ENCODE peak calls at places on chromosomes 1 and 21, in seven cellular contexts. T is transverse colon, R is stomach, X is H1, K is fibroblast of lung, Z is neural progenitor cell, L is body of pancreas. B is an unnamed sample.

GRCh38 chr1:104636581-104636980 is 886.9 kb downstream of the AMY1C start:
- DNase-seq in T (no peak), R (no peak), X (no peak), K (no peak), Z (no peak), L (no peak), B (no peak)

GRCh38 chr1:240092301-240093119 is 827 bp downstream of the FMN2 start:
- DNase-seq in T (peak; percentile 9), R (no peak), X (no peak), K (peak; percentile 65), Z (peak; percentile 70), L (no peak), B (peak; percentile 60)

GRCh38 chr1:186152227-186152944 is 222.7 kb downstream of the TPR start:
- DNase-seq in T (no peak), R (no peak), X (no peak), K (peak; percentile 46), Z (peak; percentile 3), L (no peak), B (peak; percentile 55)

GRCh38 chr1:23589506-23589872 is 30.2 kb upstream of the ID3 start:
- DNase-seq in T (no peak), R (no peak), X (no peak), K (no peak), Z (peak; percentile 38), L (no peak), B (no peak)

GRCh38 chr1:183822081-183822611 is 17.2 kb downstream of the RGL1 start:
- DNase-seq in T (no peak), R (no peak), X (no peak), K (no peak), Z (no peak), L (no peak), B (no peak)

GRCh38 chr1:34695580-34695979 is 59.3 kb upstream of the GJB5 start:
- DNase-seq in T (no peak), R (no peak), X (no peak), K (no peak), Z (no peak), L (no peak), B (no peak)

GRCh38 chr1:164263540-164263939 is 295.4 kb upstream of the PBX1 start:
- DNase-seq in T (no peak), R (no peak), X (no peak), K (no peak), Z (no peak), L (no peak), B (no peak)

GRCh38 chr1:184684285-184685077 is 70.2 kb downstream of the EDEM3 start:
- DNase-seq in T (peak; percentile 14), R (peak; percentile 50), X (no peak), K (peak; percentile 44), Z (no peak), L (peak; percentile 14), B (no peak)

GRCh38 chr1:201683397-201683796 is 144.5 kb downstream of the NAV1 start:
- DNase-seq in T (no peak), R (no peak), X (no peak), K (no peak), Z (no peak), L (no peak), B (no peak)

GRCh38 chr21:37829447-37829846 is 86.8 kb downstream of the KCNJ6 start:
- DNase-seq in T (peak; percentile 76), R (peak; percentile 50), X (no peak), K (peak; percentile 66), Z (no peak), L (peak; percentile 26), B (peak; percentile 58)

GRCh38 chr1:237041795-237042466 is at the start of gene RYR2:
- DNase-seq in T (no peak), R (no peak), X (peak; percentile 70), K (peak; percentile 12), Z (peak; percentile 94), L (peak; percentile 28), B (peak; percentile 70)
- TF ChIP-seq CTCF in T (peak; percentile 48), R (peak; percentile 56), X (peak; percentile 69), K (peak; percentile 33), Z (peak; percentile 70), L (peak; percentile 23), B (peak; percentile 66)

GRCh38 chr1:3543076-3544049 is 67.9 kb downstream of the MEGF6 start:
- DNase-seq in T (peak; percentile 22), R (no peak), X (no peak), K (peak; percentile 74), Z (peak; percentile 65), L (no peak), B (no peak)
- H3K4me1 ChIP-seq in T (no peaks in the 10 kb centered on the region), R (peaks cover 56% of the 10 kb centered on the region), X (peaks cover 3% of the 10 kb centered on the region), K (peaks cover 22% of the 10 kb centered on the region), Z (peaks cover 25% of the 10 kb centered on the region), L (peaks cover 8% of the 10 kb centered on the region), B (peaks cover 25% of the 10 kb centered on the region)

GRCh38 chr1:215682232-215682631 is 115.1 kb downstream of the KCTD3 start:
- DNase-seq in T (no peak), R (no peak), X (no peak), K (no peak), Z (no peak), L (no peak), B (no peak)
- TF ChIP-seq CTCF in T (no peak), R (no peak), X (peak; percentile 17), K (peak; percentile 19), Z (no peak), L (peak; percentile 54), B (peak; percentile 39)

DNA sequence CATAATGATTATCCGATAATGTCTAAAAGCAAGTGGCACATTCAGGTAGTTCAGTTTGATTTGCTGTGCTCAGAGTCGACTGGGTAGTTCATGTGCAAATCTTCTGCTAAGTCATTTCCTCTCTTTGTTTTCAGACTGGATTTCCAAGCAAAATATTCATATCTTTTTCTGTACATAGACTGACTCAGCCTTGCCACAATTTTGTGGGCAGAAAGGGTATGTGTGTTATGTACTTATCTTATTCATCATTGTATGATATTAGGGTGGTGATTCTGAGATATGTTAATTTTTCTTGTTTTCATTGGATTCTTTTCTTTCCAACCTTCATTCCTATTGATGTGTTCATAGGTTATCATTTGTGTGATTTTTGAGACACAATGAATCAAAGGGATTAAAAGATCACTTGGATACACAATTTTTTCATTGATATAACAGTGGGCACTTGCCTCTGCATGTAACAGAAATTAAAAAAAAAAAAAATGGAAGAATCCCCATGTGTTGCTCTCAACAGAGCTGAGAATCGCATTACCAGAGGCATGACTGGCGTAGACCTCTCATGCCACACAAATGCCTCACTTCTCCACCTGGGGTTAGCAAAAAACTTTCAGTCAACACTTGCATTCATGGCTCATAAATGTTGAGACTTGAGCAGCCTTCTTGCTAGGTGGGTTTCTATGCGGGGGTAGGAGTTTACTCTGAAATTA is 355.5 kb downstream of the LTN1 start:
- DNase-seq in T (no peak), R (no peak), X (no peak), K (peak; percentile 79), Z (no peak), L (no peak), B (no peak)
- H3K4me1 ChIP-seq in T (no peaks in the 10 kb centered on the region), R (peaks cover 9% of the 10 kb centered on the region), X (no peaks in the 10 kb centered on the region), K (peaks cover 18% of the 10 kb centered on the region), Z (peaks cover 29% of the 10 kb centered on the region), L (no peaks in the 10 kb centered on the region), B (no peaks in the 10 kb centered on the region)

DNA sequence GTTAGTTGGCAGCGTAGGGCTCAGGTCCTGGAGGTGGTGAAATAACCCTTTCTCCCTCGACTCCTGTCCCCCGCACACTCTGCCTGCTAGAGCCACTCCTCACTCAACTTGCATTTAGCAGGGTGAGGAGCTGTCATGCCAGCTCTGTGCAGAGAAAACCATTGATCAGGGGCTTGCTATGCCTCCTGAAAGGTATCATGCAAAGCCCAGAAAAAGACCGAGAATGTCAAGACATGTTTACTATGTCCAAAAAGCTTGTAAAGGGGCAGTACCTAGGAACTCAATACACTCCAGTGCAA is 18.0 kb downstream of the ALDH4A1 start:
- DNase-seq in T (no peak), R (no peak), X (no peak), K (no peak), Z (no peak), L (no peak), B (no peak)
- TF ChIP-seq CTCF in T (no peak), R (no peak), X (no peak), K (no peak), Z (no peak), L (no peak), B (no peak)

GRCh38 chr1:170698711-170699275 is 34.9 kb downstream of the PRRX1 start:
- DNase-seq in T (no peak), R (no peak), X (no peak), K (peak; percentile 64), Z (peak; percentile 48), L (no peak), B (no peak)
- H3K4me1 ChIP-seq in T (no peaks in the 10 kb centered on the region), R (no peaks in the 10 kb centered on the region), X (no peaks in the 10 kb centered on the region), K (peaks cover 24% of the 10 kb centered on the region), Z (peaks cover 5% of the 10 kb centered on the region), L (no peaks in the 10 kb centered on the region), B (peaks cover 30% of the 10 kb centered on the region)